ENCODE peak calls at places on chromosomes 4 and X, in nine cellular contexts. S, U, D, K, X, C, H, Z and T are unnamed samples.

GRCh38 chr4:38290360-38290759 is 330.2 kb downstream of the PTTG2 start:
- DNase-seq in S (no peak), U (no peak), D (no peak), K (no peak), X (no peak), C (peak), H (no peak), Z (no peak), T (no peak)

GRCh38 chrX:111041018-111041462 is 55.0 kb upstream of the PAK3 start:
- DNase-seq in S (no peak), U (no peak), D (no peak), K (no peak), X (no peak), C (peak), H (peak), Z (peak), T (peak)

GRCh38 chr4:47933798-47934197 is 19.4 kb upstream of the NFXL1 start:
- DNase-seq in S (no peak), U (peak), D (no peak), K (no peak), X (no peak), C (peak), H (peak), Z (peak), T (peak)

GRCh38 chr4:17561195-17561909 is 15.6 kb upstream of the LAP3 start:
- DNase-seq in S (no peak), U (no peak), D (peak), K (no peak), X (no peak), C (peak), H (no peak), Z (no peak), T (no peak)

GRCh38 chrX:69107231-69107739 is 58.0 kb downstream of the PJA1 start:
- DNase-seq in S (no peak), U (peak), D (no peak), K (no peak), X (no peak), C (peak), H (peak), Z (no peak), T (no peak)

GRCh38 chrX:129759576-129760061 is 20.1 kb upstream of the SASH3 start:
- DNase-seq in S (no peak), U (no peak), D (peak), K (peak), X (peak), C (peak), H (peak), Z (peak), T (peak)

GRCh38 chrX:115462406-115462805 is 98.6 kb upstream of the PLS3 start:
- DNase-seq in S (no peak), U (no peak), D (no peak), K (no peak), X (no peak), C (peak), H (no peak), Z (no peak), T (no peak)

GRCh38 chr4:3452376-3452775 is 10.6 kb downstream of the HGFAC start:
- DNase-seq in S (no peak), U (peak), D (no peak), K (peak), X (peak), C (no peak), H (peak), Z (no peak), T (no peak)

GRCh38 chr4:94274912-94275311 is 67.2 kb downstream of the SMARCAD1 start:
- DNase-seq in S (no peak), U (no peak), D (no peak), K (no peak), X (no peak), C (no peak), H (no peak), Z (no peak), T (no peak)

GRCh38 chr4:55866973-55867574 is 13.6 kb downstream of the EXOC1 start:
- DNase-seq in S (no peak), U (peak), D (no peak), K (no peak), X (no peak), C (peak), H (peak), Z (peak), T (peak)

GRCh38 chr4:73704314-73705055 is 35.9 kb upstream of the CXCL8 start:
- DNase-seq in S (no peak), U (peak), D (no peak), K (peak), X (no peak), C (peak), H (no peak), Z (no peak), T (no peak)
- H3K4me3 ChIP-seq in S (no peak), U (no peak), D (no peak), K (no peak), X (no peak), C (no peak), H (no peak), Z (no peak), T (no peak)

GRCh38 chrX:53684415-53685192 is 1.9 kb downstream of the HUWE1 start:
- DNase-seq in S (no peak), U (peak), D (no peak), K (no peak), X (no peak), C (no peak), H (no peak), Z (no peak), T (no peak)

GRCh38 chrX:53678667-53679066 is 7.9 kb downstream of the HUWE1 start:
- DNase-seq in S (no peak), U (peak), D (no peak), K (no peak), X (no peak), C (peak), H (peak), Z (no peak), T (no peak)

GRCh38 chrX:53682885-53683555 is 3.5 kb downstream of the HUWE1 start:
- DNase-seq in S (no peak), U (peak), D (peak), K (peak), X (no peak), C (peak), H (peak), Z (peak), T (no peak)

GRCh38 chrX:53683556-53684414 is 2.7 kb downstream of the HUWE1 start:
- DNase-seq in S (peak), U (peak), D (peak), K (peak), X (peak), C (peak), H (peak), Z (peak), T (peak)

GRCh38 chrX:53681661-53682060 is 4.9 kb downstream of the HUWE1 start:
- DNase-seq in S (no peak), U (no peak), D (no peak), K (no peak), X (no peak), C (peak), H (no peak), Z (no peak), T (no peak)
- H3K4me3 ChIP-seq in S (no peak), U (no peak), D (no peak), K (no peak), X (no peak), C (peak), H (peak), Z (no peak), T (no peak)

GRCh38 chrX:137566746-137567473 is 983 bp downstream of the ZIC3 start:
- DNase-seq in S (no peak), U (peak), D (no peak), K (no peak), X (no peak), C (no peak), H (peak), Z (no peak), T (no peak)
- H3K4me3 ChIP-seq in S (no peak), U (peak), D (peak), K (peak), X (no peak), C (no peak), H (peak), Z (no peak), T (no peak)

DNA sequence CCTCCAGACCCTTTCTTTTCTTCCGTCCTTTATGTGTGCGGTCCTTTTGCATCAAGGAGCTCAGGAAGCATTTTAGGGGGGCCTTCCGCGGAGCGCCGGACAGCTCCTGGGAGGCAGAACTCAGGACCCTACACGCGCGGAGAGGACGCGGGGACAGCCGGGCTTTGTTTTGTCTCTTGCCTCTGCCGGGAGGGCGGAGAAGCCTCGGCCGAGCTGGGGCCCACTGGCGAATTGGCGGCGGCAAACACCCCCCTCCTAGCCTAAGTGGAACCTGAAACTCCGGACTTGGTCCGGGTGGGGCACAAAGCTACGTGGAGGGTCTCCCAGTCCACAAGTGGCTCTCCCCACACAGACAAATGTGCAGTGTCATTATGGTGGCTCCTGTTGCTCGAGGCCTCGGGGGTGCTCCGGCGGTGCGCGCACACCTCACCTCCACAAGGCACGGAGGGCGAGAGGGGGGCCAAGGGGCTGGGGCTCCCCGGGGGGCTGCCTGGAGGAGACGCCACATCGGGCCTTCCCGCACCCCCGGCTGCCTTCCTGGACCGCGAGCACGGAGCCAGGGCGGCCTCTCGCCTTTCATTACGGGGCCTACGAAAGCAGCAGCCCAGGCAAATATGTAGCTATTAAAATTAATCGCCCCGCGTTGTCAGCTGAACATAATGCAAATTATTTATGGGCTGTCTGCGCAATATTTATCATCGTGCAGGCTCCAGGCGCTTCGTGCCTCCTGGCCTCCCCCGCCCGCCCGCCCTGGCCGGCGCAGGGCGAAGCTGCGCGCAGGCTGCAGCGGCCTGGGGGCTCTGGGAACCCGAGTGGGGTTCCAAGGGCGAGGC is 70.6 kb upstream of the BCOR start:
- DNase-seq in S (no peak), U (peak), D (no peak), K (no peak), X (peak), C (no peak), H (peak), Z (no peak), T (no peak)
- H3K4me3 ChIP-seq in S (peak), U (no peak), D (peak), K (peak), X (no peak), C (no peak), H (peak), Z (peak), T (no peak)

DNA sequence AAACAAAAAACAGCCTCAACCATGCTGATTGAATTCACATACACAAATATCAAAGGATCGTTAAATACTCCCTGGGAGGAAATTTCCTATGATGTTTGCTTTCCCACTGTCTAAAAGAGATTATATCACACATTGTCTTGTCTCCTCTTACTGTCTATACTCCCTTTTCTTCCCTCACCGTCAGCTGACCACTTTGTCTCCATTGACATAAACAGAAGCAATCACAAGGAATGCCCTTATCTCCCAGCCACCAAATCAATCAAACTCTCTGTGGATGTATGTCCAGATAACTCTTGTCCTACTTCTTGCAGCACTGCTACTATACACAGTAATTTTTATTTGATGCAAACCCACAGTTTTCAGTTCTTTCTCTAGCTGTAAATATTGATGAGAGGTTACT is 12.2 kb upstream of the NUDT9 start:
- DNase-seq in S (no peak), U (no peak), D (no peak), K (no peak), X (no peak), C (no peak), H (no peak), Z (no peak), T (no peak)
- H3K4me3 ChIP-seq in S (no peak), U (no peak), D (no peak), K (no peak), X (no peak), C (no peak), H (no peak), Z (no peak), T (no peak)

GRCh38 chr4:54231419-54232150 is 2.5 kb downstream of the PDGFRA start:
- DNase-seq in S (no peak), U (peak), D (no peak), K (peak), X (peak), C (peak), H (peak), Z (no peak), T (no peak)

GRCh38 chr4:54233697-54234496 is 4.8 kb downstream of the PDGFRA start:
- DNase-seq in S (peak), U (peak), D (peak), K (peak), X (peak), C (peak), H (peak), Z (peak), T (peak)

GRCh38 chr4:54233128-54233696 is 4.1 kb downstream of the PDGFRA start:
- DNase-seq in S (peak), U (peak), D (peak), K (peak), X (peak), C (peak), H (peak), Z (peak), T (peak)

GRCh38 chr4:54230479-54231418 is 1.7 kb downstream of the PDGFRA start:
- DNase-seq in S (no peak), U (peak), D (no peak), K (peak), X (peak), C (peak), H (peak), Z (no peak), T (no peak)

GRCh38 chr4:54232151-54232688 is 3.1 kb downstream of the PDGFRA start:
- DNase-seq in S (no peak), U (peak), D (no peak), K (no peak), X (no peak), C (no peak), H (peak), Z (no peak), T (no peak)
- H3K4me3 ChIP-seq in S (peak), U (peak), D (no peak), K (peak), X (peak), C (peak), H (peak), Z (no peak), T (no peak)

GRCh38 chr4:176779421-176779820 is 13.3 kb downstream of the VEGFC start:
- DNase-seq in S (no peak), U (no peak), D (no peak), K (no peak), X (no peak), C (no peak), H (no peak), Z (no peak), T (no peak)

GRCh38 chr4:176780995-176781738 is 11.6 kb downstream of the VEGFC start:
- DNase-seq in S (no peak), U (no peak), D (no peak), K (no peak), X (no peak), C (peak), H (no peak), Z (no peak), T (no peak)

GRCh38 chr4:176782794-176783193 is 9.9 kb downstream of the VEGFC start:
- DNase-seq in S (no peak), U (no peak), D (no peak), K (no peak), X (no peak), C (no peak), H (no peak), Z (no peak), T (no peak)

GRCh38 chr4:176782191-176782590 is 10.5 kb downstream of the VEGFC start:
- DNase-seq in S (no peak), U (no peak), D (no peak), K (no peak), X (no peak), C (no peak), H (no peak), Z (no peak), T (no peak)

DNA sequence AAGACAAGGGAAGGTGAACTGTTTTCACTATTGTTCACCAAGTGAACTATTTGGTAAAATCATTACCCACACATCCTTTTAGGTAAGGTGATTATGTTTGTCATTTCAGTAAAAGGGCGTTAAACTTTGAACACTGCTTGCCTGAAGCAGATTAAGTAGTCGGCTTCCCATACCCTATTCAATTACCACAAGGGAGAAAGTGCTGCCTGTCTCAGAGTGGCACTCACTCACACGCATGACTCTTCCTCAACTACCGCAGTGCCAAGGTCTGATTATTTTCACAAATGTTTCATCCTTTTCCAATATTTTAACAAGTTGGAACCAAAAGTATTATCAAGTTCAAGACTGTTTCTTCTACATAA is 11.0 kb downstream of the VEGFC start:
- DNase-seq in S (no peak), U (no peak), D (no peak), K (no peak), X (no peak), C (no peak), H (peak), Z (no peak), T (no peak)
- H3K4me3 ChIP-seq in S (no peak), U (no peak), D (no peak), K (peak), X (no peak), C (no peak), H (no peak), Z (no peak), T (no peak)